ENCODE peak calls at places on chromosomes 4 and X, in four cellular contexts. L is RKO; A is natural killer cell treated with Interleukin-12 subunit alpha and Interleukin-12 subunit beta and Interleukin-15 and Interleukin-18, amount 100 ng/mL, for 72 hours; Z is activated CD8-positive, alpha-beta T cell treated with anti-CD3 and anti-CD28 coated beads, Interleukin-2, amount 10 ng/mL, durations not matched to agents 7 days and 5 days. S is an unnamed sample.

GRCh38 chrX:68999351-68999750 is 165.9 kb downstream of the PJA1 start:
- DNase-seq in Z (no peak), L (peak), A (no peak), S (no peak)

GRCh38 chr4:185912779-185913178 is 100.8 kb upstream of the SORBS2 start:
- DNase-seq in Z (no peak), A (no peak), L (no peak), S (no peak)

GRCh38 chrX:10031743-10032142 is 64.6 kb downstream of the CLDN34 start:
- DNase-seq in Z (no peak), A (no peak), L (no peak), S (no peak)

GRCh38 chr4:181194096-181194495 is 1049.1 kb upstream of the TENM3 start:
- DNase-seq in A (no peak), L (no peak), Z (no peak), S (no peak)

GRCh38 chr4:95360911-95361695 is 187.7 kb downstream of the UNC5C start:
- DNase-seq in Z (no peak), L (no peak), A (no peak), S (no peak)

GRCh38 chrX:129793604-129794191 is 13.9 kb downstream of the SASH3 start:
- DNase-seq in L (no peak), A (no peak), Z (no peak), S (no peak)

GRCh38 chrX:103791826-103792458 is 15.3 kb downstream of the PLP1 start:
- DNase-seq in Z (no peak), L (no peak), A (no peak), S (no peak)

GRCh38 chrX:10648608-10649007 is 28.2 kb upstream of the MID1 start:
- DNase-seq in A (no peak), L (no peak), Z (no peak), S (no peak)

GRCh38 chr4:39286263-39286662 is 79.9 kb downstream of the RFC1 start:
- DNase-seq in A (no peak), L (no peak), Z (no peak), S (no peak)

GRCh38 chr4:66691101-66691500 is 854.2 kb downstream of the CENPC start:
- DNase-seq in Z (no peak), L (peak), A (no peak), S (no peak)

GRCh38 chr4:168765726-168766125 is 244.3 kb downstream of the CBR4 start:
- DNase-seq in L (no peak), Z (no peak), A (no peak), S (no peak)

GRCh38 chrX:18668468-18668867 is 3.4 kb downstream of the RS1 start:
- DNase-seq in Z (no peak), A (no peak), L (no peak), S (no peak)

GRCh38 chr4:39541987-39542632 is 14.9 kb upstream of the UGDH start:
- DNase-seq in L (no peak), A (no peak), Z (no peak), S (no peak)

GRCh38 chrX:28398352-28398751 is 188.9 kb upstream of the IL1RAPL1 start:
- DNase-seq in L (no peak), Z (no peak), A (no peak), S (no peak)

GRCh38 chr4:138522366-138522765 is 280.2 kb upstream of the SLC7A11 start:
- DNase-seq in A (no peak), Z (no peak), L (peak), S (no peak)

GRCh38 chrX:53438174-53438831 is 4.1 kb upstream of the HSD17B10 start:
- DNase-seq in A (no peak), L (no peak), Z (no peak), S (no peak)

GRCh38 chr4:72107456-72107855 is 75.7 kb downstream of the NPFFR2 start:
- DNase-seq in A (no peak), Z (no peak), L (no peak), S (no peak)

GRCh38 chr4:112813790-112814189 is 176.8 kb downstream of the LARP7 start:
- DNase-seq in Z (no peak), A (no peak), L (peak), S (no peak)